ENCODE peak calls at places on chromosomes 11 and 22, in eight cellular contexts. F, V, Z, L, A, D, T and Y are unnamed samples.

GRCh38 chr22:30649430-30650007 is 13.9 kb downstream of the SLC35E4 start:
- DNase-seq in F (peak), V (peak), Z (no peak), L (no peak), A (peak), D (peak), T (peak), Y (no peak)

GRCh38 chr11:17186932-17187692 is 20.7 kb downstream of the PIK3C2A start:
- DNase-seq in F (no peak), V (no peak), Z (no peak), L (no peak), A (no peak), D (no peak), T (no peak), Y (no peak)

GRCh38 chr11:37946155-37946766 is 1348.2 kb upstream of the RAG2 start:
- DNase-seq in F (no peak), V (no peak), Z (peak), L (no peak), A (no peak), D (peak), T (peak), Y (peak)

GRCh38 chr22:26734339-26735018 is 77.1 kb downstream of the MIAT start:
- DNase-seq in F (no peak), V (no peak), Z (no peak), L (no peak), A (no peak), D (no peak), T (no peak), Y (no peak)

GRCh38 chr22:28142361-28142801 is 223.3 kb upstream of the PITPNB start:
- DNase-seq in F (no peak), V (no peak), Z (no peak), L (no peak), A (no peak), D (no peak), T (no peak), Y (no peak)

GRCh38 chr22:26975381-26975780 is 318.0 kb downstream of the MIAT start:
- DNase-seq in F (no peak), V (no peak), Z (no peak), L (no peak), A (no peak), D (no peak), T (no peak), Y (no peak)

GRCh38 chr11:27497284-27497866 is 9.2 kb downstream of the LIN7C start:
- DNase-seq in F (no peak), V (no peak), Z (peak), L (no peak), A (no peak), D (no peak), T (no peak), Y (peak)

GRCh38 chr11:62150887-62151736 is 27.3 kb downstream of the INCENP start:
- DNase-seq in F (no peak), V (peak), Z (no peak), L (no peak), A (no peak), D (peak), T (no peak), Y (no peak)

GRCh38 chr11:114815761-114816160 is 137.4 kb downstream of the NXPE2 start:
- DNase-seq in F (no peak), V (no peak), Z (no peak), L (no peak), A (no peak), D (no peak), T (no peak), Y (no peak)

GRCh38 chr11:69126286-69126685 is 29.4 kb upstream of the SMIM38 start:
- DNase-seq in F (no peak), V (no peak), Z (no peak), L (no peak), A (no peak), D (no peak), T (no peak), Y (no peak)

GRCh38 chr22:38292694-38293093 is 19.9 kb upstream of the TMEM184B start:
- DNase-seq in F (no peak), V (no peak), Z (no peak), L (no peak), A (no peak), D (no peak), T (no peak), Y (no peak)

GRCh38 chr11:28132541-28132940 is 24.4 kb downstream of the METTL15 start:
- DNase-seq in F (no peak), V (no peak), Z (no peak), L (no peak), A (no peak), D (no peak), T (no peak), Y (no peak)

GRCh38 chr22:45602824-45603301 is 68.8 kb upstream of the ATXN10 start:
- DNase-seq in F (no peak), V (no peak), Z (peak), L (no peak), A (no peak), D (no peak), T (no peak), Y (peak)

GRCh38 chr11:125049393-125049792 is 13.7 kb upstream of the SLC37A2 start:
- DNase-seq in F (no peak), V (no peak), Z (no peak), L (no peak), A (no peak), D (no peak), T (no peak), Y (no peak)

GRCh38 chr11:119709638-119710346 is 19.2 kb downstream of the NECTIN1 start:
- DNase-seq in F (no peak), V (no peak), Z (no peak), L (peak), A (no peak), D (no peak), T (no peak), Y (peak)

GRCh38 chr22:49211176-49211575 is 616.5 kb downstream of the BRD1 start:
- DNase-seq in F (no peak), V (no peak), Z (no peak), L (no peak), A (peak), D (no peak), T (no peak), Y (no peak)

GRCh38 chr22:20271114-20271994 is 3.2 kb upstream of the RTN4R start:
- DNase-seq in F (no peak), V (no peak), Z (no peak), L (no peak), A (no peak), D (no peak), T (no peak), Y (peak)

GRCh38 chr22:33568934-33569496 is 351.3 kb downstream of the LARGE1 start:
- DNase-seq in F (no peak), V (no peak), Z (peak), L (no peak), A (no peak), D (no peak), T (no peak), Y (no peak)

GRCh38 chr11:117817213-117818035 is 7.1 kb downstream of the FXYD2 start:
- DNase-seq in F (no peak), V (peak), Z (peak), L (peak), A (peak), D (peak), T (peak), Y (peak)

GRCh38 chr11:13141731-13142724 is 132.9 kb downstream of the RASSF10 start:
- DNase-seq in F (no peak), V (no peak), Z (no peak), L (no peak), A (no peak), D (no peak), T (no peak), Y (no peak)

GRCh38 chr22:37254206-37254866 is 10.3 kb upstream of the RAC2 start:
- DNase-seq in F (no peak), V (no peak), Z (no peak), L (no peak), A (peak), D (peak), T (no peak), Y (no peak)

GRCh38 chr11:126152586-126152985 is 58.9 kb downstream of the RPUSD4 start:
- DNase-seq in F (no peak), V (no peak), Z (no peak), L (no peak), A (no peak), D (no peak), T (no peak), Y (no peak)

GRCh38 chr11:19995131-19995530 is 165.1 kb downstream of the DBX1 start:
- DNase-seq in F (no peak), V (no peak), Z (no peak), L (no peak), A (no peak), D (no peak), T (no peak), Y (no peak)